ENCODE peak calls at places on chromosomes 12 and 14, in eight cellular contexts. F is stimulated activated CD8-positive, alpha-beta memory T cell treated with anti-CD3 and anti-CD28 coated beads, Interleukin-15, amount 100 ng/mL, for 4 hours; J is EL; X is stimulated activated CD4-positive, alpha-beta T cell treated with anti-CD3 and anti-CD28 coated beads, Interleukin-2, amount 100 ng/mL, for 48 hours; T is gastrocnemius medialis; Y is Right ventricle myocardium superior; W is effector memory CD4-positive, alpha-beta T cell; V is cardiac fibroblast. A is an unnamed sample.

GRCh38 chr12:64729909-64730584 is 29.2 kb downstream of the GNS start:
- DNase-seq in F (no peak), J (no peak), X (no peak), T (no peak), Y (no peak), W (no peak), V (no peak), A (no peak)

GRCh38 chr12:122870163-122870842 is 25.6 kb downstream of the VPS37B start:
- DNase-seq in F (no peak), J (no peak), X (no peak), T (no peak), Y (peak), W (no peak), V (no peak), A (no peak)

GRCh38 chr12:114741940-114742339 is 58.0 kb upstream of the TBX3 start:
- DNase-seq in F (no peak), J (no peak), X (no peak), T (no peak), Y (no peak), W (no peak), V (no peak), A (no peak)

GRCh38 chr12:65532744-65533143 is 254.3 kb downstream of the MSRB3 start:
- DNase-seq in F (no peak), J (peak), X (no peak), T (no peak), Y (no peak), W (no peak), V (peak), A (no peak)

GRCh38 chr12:20150835-20151234 is 217.5 kb upstream of the PDE3A start:
- DNase-seq in F (no peak), J (no peak), X (no peak), T (no peak), Y (no peak), W (no peak), V (peak), A (no peak)

GRCh38 chr12:88922816-88923215 is 342.5 kb upstream of the KITLG start:
- DNase-seq in F (no peak), J (peak), X (no peak), T (no peak), Y (no peak), W (no peak), V (peak), A (no peak)

GRCh38 chr12:116559080-116559329 is 176 bp upstream of the MAP1LC3B2 start:
- DNase-seq in F (no peak), J (no peak), X (peak), T (no peak), Y (no peak), W (no peak), V (no peak), A (no peak)

GRCh38 chr14:23829736-23830474 is 123.7 kb upstream of the DHRS4 start:
- DNase-seq in F (no peak), J (peak), X (no peak), T (no peak), Y (no peak), W (no peak), V (peak), A (no peak)

GRCh38 chr12:75913502-75914110 is 118.0 kb downstream of the PHLDA1 start:
- DNase-seq in F (peak), J (no peak), X (peak), T (no peak), Y (peak), W (no peak), V (no peak), A (no peak)

GRCh38 chr12:43540474-43540873 is 11.5 kb downstream of the ADAMTS20 start:
- DNase-seq in F (no peak), J (no peak), X (no peak), T (no peak), Y (no peak), W (no peak), V (no peak), A (no peak)

GRCh38 chr14:104655128-104655848 is 34.1 kb upstream of the INF2 start:
- DNase-seq in F (no peak), J (no peak), X (no peak), T (no peak), Y (peak), W (no peak), V (no peak), A (no peak)

GRCh38 chr12:86264451-86265328 is 8.5 kb upstream of the MGAT4C start:
- DNase-seq in F (no peak), J (no peak), X (no peak), T (no peak), Y (peak), W (no peak), V (no peak), A (no peak)

GRCh38 chr14:31124197-31124596 is 83.4 kb downstream of the HECTD1 start:
- DNase-seq in F (no peak), J (no peak), X (no peak), T (no peak), Y (no peak), W (no peak), V (no peak), A (no peak)

GRCh38 chr14:89451229-89451628 is 34.2 kb upstream of the FOXN3 start:
- DNase-seq in F (no peak), J (no peak), X (no peak), T (no peak), Y (no peak), W (no peak), V (no peak), A (no peak)